ENCODE peak calls at places on chromosomes 7 and 10, in eight cellular contexts. J is hypothalamus; Z is BJ; K is stimulated activated CD4-positive, alpha-beta T cell treated with anti-CD3 and anti-CD28 coated beads, TNF-alpha, amount 100 ng/mL, for 48 hours; R is KG1; P is GM19239; L is NCI-H748 treated with DMSO at 0.1 percent for 48 hours; C is stimulated activated naive CD8-positive, alpha-beta T cell treated with anti-CD3 and anti-CD28 coated beads, Interleukin-15, amount 100 ng/mL, for 72 hours. U is an unnamed sample.

GRCh38 chr7:80428161-80429054 is 83.5 kb downstream of the GNAT3 start:
- DNase-seq in J (no peak), Z (no peak), K (no peak), R (no peak), P (no peak), L (peak; percentile 47), C (no peak), U (peak; percentile 60)

GRCh38 chr10:133261726-133262325 is 14.8 kb downstream of the ADAM8 start:
- DNase-seq in J (peak; percentile 66), Z (no peak), K (peak; percentile 72), R (peak; percentile 10), P (peak; percentile 93), L (peak; percentile 37), C (peak; percentile 81), U (no peak)

GRCh38 chr10:58475322-58476277 is 37.1 kb upstream of the BICC1 start:
- DNase-seq in J (no peak), Z (peak; percentile 47), K (no peak), R (no peak), P (no peak), L (no peak), C (no peak), U (peak; percentile 86)

GRCh38 chr10:96747734-96748550 is 27.6 kb upstream of the PIK3AP1 start:
- DNase-seq in J (no peak), Z (no peak), K (no peak), R (peak; percentile 54), P (peak; percentile 43), L (no peak), C (peak; percentile 1), U (no peak)

GRCh38 chr7:66114743-66115727 is at the start of gene CRCP:
- DNase-seq in J (peak; percentile 55), Z (no peak), K (peak; percentile 64), R (peak; percentile 55), P (peak; percentile 85), L (peak; percentile 39), C (peak; percentile 79), U (peak; percentile 51)

GRCh38 chr10:103598654-103599115 is 105.2 kb downstream of the NEURL1 start:
- DNase-seq in J (peak; percentile 29), Z (peak; percentile 31), K (no peak), R (no peak), P (peak; percentile 54), L (peak; percentile 58), C (no peak), U (peak; percentile 64)

GRCh38 chr7:5234852-5235831 is 45.1 kb downstream of the WIPI2 start:
- DNase-seq in J (no peak), Z (no peak), K (no peak), R (no peak), P (no peak), L (no peak), C (no peak), U (no peak)

GRCh38 chr10:1197384-1197783 is 141.2 kb downstream of the WDR37 start:
- DNase-seq in J (no peak), Z (no peak), K (no peak), R (no peak), P (no peak), L (no peak), C (no peak), U (no peak)

GRCh38 chr7:132066776-132067175 is 509.5 kb downstream of the PLXNA4 start:
- DNase-seq in J (peak; percentile 13), Z (no peak), K (no peak), R (no peak), P (no peak), L (no peak), C (no peak), U (no peak)

GRCh38 chr7:51376420-51377092 is 59.9 kb upstream of the COBL start:
- DNase-seq in J (no peak), Z (no peak), K (no peak), R (peak; percentile 11), P (no peak), L (peak; percentile 19), C (no peak), U (peak; percentile 21)

GRCh38 chr7:47366211-47366610 is 215.7 kb downstream of the TNS3 start:
- DNase-seq in J (no peak), Z (no peak), K (no peak), R (no peak), P (no peak), L (no peak), C (no peak), U (no peak)

GRCh38 chr7:24715661-24716479 is 41.4 kb downstream of the GSDME start:
- DNase-seq in J (no peak), Z (no peak), K (no peak), R (no peak), P (peak; percentile 57), L (no peak), C (no peak), U (no peak)

U was measured in stromal cell of bone marrow.